ENCODE peak calls at places on chromosomes 13 and 19, in seven cellular contexts. S is heart left ventricle, I is right atrium auricular region, U is WTC11, L is colonic mucosa, G is GM23338, K is omental fat pad. B is an unnamed sample.

GRCh38 chr13:111866731-111867245 is 200.2 kb upstream of the SOX1 start:
- DNase-seq in G (no peak), S (no peak), U (no peak), I (peak), L (no peak), K (no peak), B (no peak)

GRCh38 chr13:67023088-67023893 is 206.8 kb downstream of the PCDH9 start:
- DNase-seq in G (peak), I (no peak), K (no peak), L (no peak), U (no peak), S (no peak), B (no peak)

GRCh38 chr13:49443689-49444516 is at the start of the genes CAB39L and SETDB2:
- DNase-seq in K (peak), L (peak), U (peak), S (peak), I (peak), G (peak), B (peak)

GRCh38 chr13:31012285-31013024 is 80.0 kb downstream of the TEX26 start:
- DNase-seq in G (peak), K (no peak), U (no peak), S (no peak), L (no peak), I (no peak), B (no peak)

GRCh38 chr13:48808689-48809088 is 155.0 kb downstream of the CYSLTR2 start:
- DNase-seq in S (no peak), U (no peak), K (no peak), I (no peak), G (no peak), L (no peak), B (no peak)

GRCh38 chr19:8096071-8096470 is 43.5 kb downstream of the CCL25 start:
- DNase-seq in K (no peak), U (no peak), L (no peak), S (no peak), G (peak), I (no peak), B (no peak)

GRCh38 chr19:55352040-55352439 is 2.5 kb downstream of the COX6B2 start:
- DNase-seq in S (no peak), K (no peak), I (no peak), U (no peak), G (no peak), L (no peak), B (no peak)

GRCh38 chr13:51721485-51721884 is 82.5 kb downstream of the DHRS12 start:
- DNase-seq in L (no peak), G (no peak), U (no peak), S (no peak), I (no peak), K (no peak), B (no peak)

GRCh38 chr13:47798906-47799305 is 202.2 kb downstream of the SUCLA2 start:
- DNase-seq in S (no peak), G (peak), L (no peak), U (no peak), I (no peak), K (no peak), B (no peak)

GRCh38 chr19:5349041-5349440 is 8.4 kb upstream of the PTPRS start:
- DNase-seq in G (peak), K (no peak), L (no peak), U (peak), S (no peak), I (no peak), B (no peak)

GRCh38 chr13:112995395-112996091 is 26.5 kb downstream of the MCF2L start:
- DNase-seq in K (no peak), G (no peak), S (no peak), I (no peak), L (peak), U (no peak), B (no peak)
- TF ChIP-seq CTCF in K (no peak), G (no peak), S (no peak), I (no peak), L (peak), U (no peak), B (no peak)

GRCh38 chr13:45473627-45474026 is 8.9 kb downstream of the COG3 start:
- DNase-seq in I (no peak), L (no peak), S (no peak), K (no peak), U (no peak), G (peak), B (no peak)
- TF ChIP-seq CTCF in I (peak), L (peak), S (no peak), K (no peak), U (no peak), G (peak), B (no peak)

DNA sequence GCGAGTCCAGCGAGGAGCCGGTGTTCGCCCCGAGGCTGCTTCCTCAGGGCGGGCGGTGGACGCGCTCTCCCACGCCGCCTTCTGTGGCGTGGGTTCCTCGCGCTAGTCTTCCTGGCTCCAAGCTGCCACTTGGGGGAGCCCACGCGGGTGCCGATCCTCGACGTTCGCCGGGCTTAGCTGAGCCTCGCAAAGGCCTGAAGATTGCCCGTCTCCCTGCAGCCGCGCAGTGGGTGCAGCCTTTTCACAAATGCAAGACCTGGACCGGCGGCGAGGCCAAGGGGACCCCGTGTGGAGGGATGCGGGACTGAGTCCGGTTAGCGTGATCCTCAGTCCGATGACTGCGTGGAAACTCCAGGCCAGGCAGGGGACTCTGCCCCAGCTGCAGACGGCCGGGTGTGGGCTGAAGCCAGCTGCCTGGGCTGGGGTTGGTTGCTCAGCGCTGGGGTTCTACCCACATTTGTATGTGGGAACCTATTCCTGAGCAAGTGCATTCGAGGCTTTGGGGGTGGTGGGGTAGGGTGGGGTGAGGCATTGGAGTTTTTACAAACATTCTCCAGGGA is 16.6 kb upstream of the LRP3 start:
- DNase-seq in K (no peak), G (peak), S (no peak), L (no peak), U (peak), I (peak), B (no peak)
- TF ChIP-seq CTCF in K (peak), G (peak), S (peak), L (peak), U (peak), I (peak), B (peak)

DNA sequence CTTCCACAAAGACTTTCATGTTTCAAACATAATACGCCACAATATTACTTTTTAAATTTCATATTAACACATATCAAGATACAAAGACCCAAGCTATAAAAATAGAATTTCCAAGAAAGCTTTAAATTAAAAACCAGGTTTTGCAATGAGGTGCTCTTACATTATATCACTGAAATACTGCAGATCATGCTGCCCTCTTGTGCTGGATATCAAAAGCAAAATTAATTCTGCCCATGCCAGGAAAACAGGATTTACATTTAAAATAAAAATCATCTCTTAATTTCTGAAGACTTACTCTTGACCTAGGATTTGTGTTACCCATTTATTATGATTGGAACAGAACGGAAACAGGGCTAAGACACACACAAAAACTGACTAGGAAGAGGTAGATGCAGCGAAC is 145.0 kb downstream of the ABCC4 start:
- DNase-seq in L (no peak), I (no peak), U (no peak), K (no peak), S (no peak), G (no peak), B (no peak)
- TF ChIP-seq CTCF in L (no peak), I (peak), U (no peak), K (no peak), S (no peak), G (peak), B (no peak)

GRCh38 chr13:45191874-45192273 is 9.0 kb downstream of the KCTD4 start:
- DNase-seq in U (no peak), G (no peak), S (no peak), K (no peak), L (no peak), I (no peak), B (no peak)

GRCh38 chr13:45196622-45197021 is 4.2 kb downstream of the KCTD4 start:
- DNase-seq in G (no peak), U (no peak), K (no peak), S (no peak), L (no peak), I (no peak), B (no peak)

GRCh38 chr13:45196091-45196490 is 4.8 kb downstream of the KCTD4 start:
- DNase-seq in I (no peak), S (no peak), U (no peak), L (no peak), K (no peak), G (no peak), B (no peak)

GRCh38 chr13:45195421-45195820 is 5.4 kb downstream of the KCTD4 start:
- DNase-seq in L (no peak), K (no peak), I (no peak), U (no peak), S (no peak), G (no peak), B (no peak)

DNA sequence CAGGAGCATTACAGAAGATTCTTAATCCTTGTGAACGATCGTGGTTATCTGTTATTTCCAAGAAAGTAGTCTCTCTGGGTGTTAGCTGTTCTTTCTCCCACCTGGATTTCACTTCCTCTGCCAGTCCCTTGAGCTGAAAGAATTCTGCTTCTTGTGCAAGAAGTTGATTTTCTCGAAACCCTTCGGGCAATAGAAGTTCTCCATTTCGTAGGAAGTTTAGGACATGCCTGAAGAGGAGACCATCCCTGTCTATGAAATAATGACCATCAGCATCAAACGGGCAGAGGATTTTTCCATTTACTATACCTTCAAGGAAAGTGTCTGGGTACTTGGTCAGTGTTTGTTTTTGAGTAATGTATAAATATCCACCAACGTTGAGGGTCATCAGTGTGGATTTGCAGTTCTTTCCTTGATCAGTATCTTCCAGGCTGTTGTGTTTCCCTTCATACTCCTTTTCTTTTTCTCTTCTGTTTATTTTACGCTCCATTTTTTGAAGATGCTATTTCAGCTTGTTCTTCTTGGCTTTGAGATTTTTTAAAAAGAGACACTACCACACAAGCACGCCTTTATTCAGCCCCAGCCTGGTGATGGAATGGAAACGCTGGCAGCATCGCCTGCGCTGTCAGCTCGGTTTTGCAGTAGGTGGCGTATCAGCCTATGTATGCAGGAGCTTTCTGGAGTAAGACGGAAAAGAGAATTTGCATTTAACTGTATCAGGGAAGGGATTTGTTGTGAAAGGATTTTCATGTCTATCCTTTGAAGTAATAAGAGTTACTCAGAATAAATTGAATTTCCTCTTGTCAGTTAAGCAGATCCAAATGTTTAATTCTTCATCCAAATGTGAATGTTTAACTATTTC is 6.5 kb downstream of the KCTD4 start:
- DNase-seq in S (no peak), L (no peak), G (peak), K (no peak), U (peak), I (peak), B (no peak)
- TF ChIP-seq CTCF in S (peak), L (no peak), G (peak), K (no peak), U (no peak), I (peak), B (no peak)

GRCh38 chr13:81927347-81927746 is 1586.4 kb upstream of the SPRY2 start:
- DNase-seq in L (no peak), S (no peak), K (no peak), G (peak), U (no peak), I (no peak), B (no peak)
- TF ChIP-seq CTCF in L (no peak), S (no peak), K (no peak), G (peak), U (no peak), I (no peak), B (no peak)

GRCh38 chr19:58572818-58573657 is at the start of gene MZF1:
- DNase-seq in U (peak), G (peak), K (peak), I (peak), L (peak), S (peak), B (peak)
- TF ChIP-seq CTCF in U (no peak), G (no peak), K (no peak), I (peak), L (no peak), S (no peak), B (no peak)

GRCh38 chr13:88751994-88752393 is 1080.8 kb downstream of the SLITRK5 start:
- DNase-seq in G (no peak), L (no peak), S (no peak), I (no peak), K (no peak), U (no peak), B (no peak)
- TF ChIP-seq CTCF in G (no peak), L (no peak), S (no peak), I (no peak), K (no peak), U (no peak), B (no peak)